ENCODE peak calls at places on chromosomes 7 and 10, in nine cellular contexts. M, C, E, U, G, A, B, L and K are unnamed samples.
A peak's percentile ranks its signal among the peaks of the same experiment; 100 is the strongest.

GRCh38 chr7:1275685-1276424 is 43.2 kb downstream of the UNCX start:
- DNase-seq in M (no peak), E (no peak), U (no peak), L (no peak), A (no peak), B (no peak), G (no peak), C (no peak), K (no peak)

GRCh38 chr10:131513445-131513844 is 201.9 kb upstream of the TCERG1L start:
- DNase-seq in B (no peak), A (no peak), L (no peak), U (no peak), G (no peak), E (no peak), M (no peak), C (no peak), K (no peak)

GRCh38 chr10:79158402-79159097 is 89.8 kb downstream of the ZMIZ1 start:
- DNase-seq in U (no peak), B (no peak), L (no peak), C (no peak), G (no peak), M (no peak), A (no peak), E (no peak), K (no peak)

GRCh38 chr10:12501851-12502525 is 152.6 kb downstream of the CAMK1D start:
- DNase-seq in E (no peak), M (no peak), C (no peak), L (peak; percentile 63), B (no peak), A (no peak), G (no peak), U (peak; percentile 25), K (no peak)

GRCh38 chr7:131431289-131431688 is 103.6 kb downstream of the MKLN1 start:
- DNase-seq in U (peak; percentile 38), E (no peak), B (no peak), M (peak; percentile 74), A (peak; percentile 97), C (peak; percentile 76), G (no peak), L (peak; percentile 42), K (peak; percentile 65)

GRCh38 chr7:124072603-124073324 is 39.9 kb upstream of the TMEM229A start:
- DNase-seq in B (no peak), U (no peak), C (peak; percentile 75), L (no peak), E (no peak), M (no peak), A (peak; percentile 85), G (no peak), K (peak; percentile 87)

GRCh38 chr7:66505009-66505408 is 123.7 kb upstream of the KCTD7 start:
- DNase-seq in G (no peak), A (no peak), L (no peak), C (no peak), E (no peak), U (no peak), B (no peak), M (no peak), K (no peak)

GRCh38 chr10:104582604-104582951 is 58.5 kb upstream of the SORCS3 start:
- DNase-seq in B (no peak), A (peak; percentile 33), G (no peak), U (no peak), L (no peak), M (no peak), C (no peak), E (no peak), K (peak; percentile 71)

GRCh38 chr10:16776896-16777295 is 40.3 kb downstream of the RSU1 start:
- DNase-seq in U (no peak), B (no peak), L (no peak), G (no peak), A (no peak), C (peak; percentile 56), E (no peak), M (no peak), K (no peak)

GRCh38 chr7:1666251-1666778 is 3.8 kb upstream of the ELFN1 start:
- DNase-seq in L (peak; percentile 4), A (no peak), M (peak; percentile 29), E (peak; percentile 14), B (no peak), C (no peak), G (no peak), U (no peak), K (no peak)

GRCh38 chr10:70858759-70859158 is 29.6 kb downstream of the PCBD1 start:
- DNase-seq in B (no peak), E (no peak), A (no peak), U (no peak), C (no peak), M (no peak), L (no peak), G (no peak), K (no peak)

GRCh38 chr10:70866424-70866823 is 21.9 kb downstream of the PCBD1 start:
- DNase-seq in E (no peak), G (peak; percentile 87), U (no peak), L (no peak), A (peak; percentile 12), M (no peak), B (no peak), C (peak; percentile 23), K (no peak)

GRCh38 chr10:70864940-70865339 is 23.4 kb downstream of the PCBD1 start:
- DNase-seq in B (no peak), A (no peak), C (no peak), G (no peak), L (no peak), U (no peak), E (no peak), M (no peak), K (no peak)

DNA sequence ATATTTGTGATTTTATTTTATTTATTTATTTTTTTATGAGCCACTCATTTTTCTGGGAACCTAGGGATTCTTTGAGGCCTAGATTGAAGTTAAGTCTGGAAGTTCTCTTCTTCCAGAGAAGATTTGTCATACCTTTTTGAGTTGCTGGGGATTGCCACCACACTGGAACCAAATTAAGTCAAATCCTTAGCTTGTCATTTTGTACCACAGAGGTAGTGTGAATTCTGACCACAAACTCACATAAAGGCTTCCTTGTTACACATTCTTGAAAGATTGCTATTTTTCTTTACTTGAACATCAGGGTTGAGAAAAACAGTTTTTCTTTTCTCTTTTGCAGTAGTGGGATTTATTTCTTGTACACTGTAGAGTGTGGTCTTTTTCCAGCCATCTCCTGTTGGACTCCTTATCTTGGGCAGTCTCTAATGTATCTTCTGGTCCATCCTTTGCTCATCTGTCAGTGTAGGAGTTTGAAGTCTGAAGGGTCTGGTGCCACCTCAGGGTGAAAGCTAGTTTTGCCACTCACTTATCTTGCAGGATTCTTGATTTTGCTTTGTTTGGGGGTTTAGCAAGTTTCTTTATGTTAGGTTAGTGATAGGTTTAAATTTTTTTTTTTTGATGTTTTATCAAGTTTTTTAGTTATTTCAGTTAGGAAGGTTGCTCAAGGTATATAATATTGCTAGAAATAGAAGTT is 24.8 kb downstream of the PCBD1 start:
- DNase-seq in C (no peak), M (no peak), U (no peak), L (no peak), G (peak; percentile 38), B (no peak), A (no peak), E (no peak), K (no peak)
- TF ChIP-seq CTCF in C (no peak), M (no peak), U (no peak), L (no peak), G (peak; percentile 23), B (no peak), A (no peak), E (no peak), K (no peak)

DNA sequence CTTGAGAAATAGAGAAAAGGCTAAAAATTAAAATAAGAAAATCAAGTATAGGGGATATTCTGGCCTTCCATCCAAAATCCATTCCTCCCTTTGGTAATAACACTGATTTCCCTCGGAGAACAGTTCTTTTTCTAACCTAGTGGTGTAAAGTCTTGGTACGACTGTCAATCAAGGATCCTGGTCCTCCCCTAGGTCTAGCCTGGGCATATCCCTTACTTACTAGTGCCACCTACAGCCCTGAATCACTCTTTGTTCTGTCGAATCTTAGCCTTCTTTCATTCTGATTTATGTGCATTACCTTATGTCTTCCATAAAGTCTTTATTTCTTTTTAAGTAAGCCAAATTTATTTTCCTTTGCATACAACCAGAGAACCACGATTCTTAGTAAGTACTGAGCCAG is 298.7 kb upstream of the LRRTM3 start:
- DNase-seq in A (peak; percentile 60), L (peak; percentile 15), E (no peak), C (peak; percentile 60), G (peak; percentile 63), B (no peak), U (no peak), M (no peak), K (peak; percentile 71)
- TF ChIP-seq CTCF in A (peak; percentile 57), L (no peak), E (peak; percentile 36), C (peak; percentile 19), G (peak; percentile 32), B (no peak), U (peak; percentile 34), M (no peak), K (peak; percentile 48)

DNA sequence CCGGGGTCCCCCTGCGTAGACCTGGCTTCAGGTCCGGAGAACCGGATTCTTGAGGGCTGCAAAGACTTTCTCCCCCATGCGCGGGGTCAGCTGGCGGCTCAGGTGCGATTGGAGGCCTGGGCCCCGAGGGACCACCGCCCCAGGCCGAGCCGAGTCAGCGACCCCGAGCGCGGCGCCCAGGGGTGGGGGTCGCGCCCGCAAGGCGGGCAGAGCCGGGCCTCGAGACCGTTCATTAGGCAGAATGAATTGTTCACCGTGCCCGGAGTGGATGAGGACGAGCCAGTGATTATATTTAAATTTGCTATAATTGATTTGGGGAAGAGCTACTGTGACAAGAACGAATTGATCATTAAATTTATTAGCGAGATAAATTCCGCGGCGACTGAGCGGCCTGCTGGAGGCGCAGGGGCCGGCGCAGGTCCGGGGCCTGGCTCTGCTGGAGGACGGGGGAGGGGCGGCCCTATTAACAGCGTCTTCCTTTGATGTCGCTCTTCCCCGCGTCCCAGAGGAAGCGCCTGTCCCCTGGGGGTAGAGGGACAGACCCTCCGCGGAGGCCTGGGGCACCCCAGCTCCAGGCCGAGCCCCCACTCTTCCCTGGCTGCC is 7.5 kb downstream of the MNX1 start:
- DNase-seq in L (peak; percentile 40), M (no peak), A (no peak), U (no peak), G (peak; percentile 2), E (no peak), B (no peak), C (no peak), K (no peak)
- TF ChIP-seq CTCF in L (no peak), M (no peak), A (no peak), U (no peak), G (no peak), E (no peak), B (no peak), C (no peak), K (no peak)

GRCh38 chr10:97888134-97888533 is 38.5 kb downstream of the GOLGA7B start:
- DNase-seq in B (no peak), M (no peak), U (no peak), E (no peak), G (no peak), A (no peak), L (no peak), C (no peak), K (no peak)

GRCh38 chr10:97886264-97886663 is 36.6 kb downstream of the GOLGA7B start:
- DNase-seq in E (no peak), B (no peak), U (no peak), L (no peak), M (no peak), C (no peak), A (no peak), G (no peak), K (no peak)

GRCh38 chr10:97889461-97890265 is 40.0 kb downstream of the GOLGA7B start:
- DNase-seq in M (no peak), L (no peak), B (no peak), C (peak; percentile 11), U (no peak), A (peak; percentile 91), E (no peak), G (no peak), K (peak; percentile 94)

GRCh38 chr10:97887399-97887798 is 37.8 kb downstream of the GOLGA7B start:
- DNase-seq in G (no peak), A (no peak), C (no peak), M (no peak), L (no peak), U (no peak), B (no peak), E (no peak), K (peak; percentile 9)

GRCh38 chr10:97888641-97889262 is 39.1 kb downstream of the GOLGA7B start:
- DNase-seq in B (no peak), U (no peak), A (peak; percentile 79), C (peak; percentile 15), G (no peak), E (no peak), M (no peak), L (peak; percentile 26), K (peak; percentile 85)
- TF ChIP-seq CTCF in B (no peak), U (no peak), A (no peak), C (no peak), G (no peak), E (no peak), M (no peak), L (no peak), K (no peak)